ENCODE peak calls at places on chromosome 5, in seven cellular contexts. One of them, this sample, is unnamed.

GRCh38 chr5:150441813-150442698 is 7.5 kb downstream of the RPS14 start:
- DNase-seq in endodermal cell: peak
- DNase-seq in effector memory CD4-positive, alpha-beta T cell: no peak
- DNase-seq in heart left ventricle: no peak
- DNase-seq in neuronal stem cell: no peak
- DNase-seq in CD4-positive, alpha-beta memory T cell: no peak
- DNase-seq in naive thymus-derived CD4-positive, alpha-beta T cell: no peak
- DNase-seq in this sample: no peak

GRCh38 chr5:141431286-141431685 is 979 bp downstream of the PCDHGA12 start:
- DNase-seq in endodermal cell: no peak
- DNase-seq in effector memory CD4-positive, alpha-beta T cell: no peak
- DNase-seq in heart left ventricle: no peak
- DNase-seq in neuronal stem cell: no peak
- DNase-seq in CD4-positive, alpha-beta memory T cell: no peak
- DNase-seq in naive thymus-derived CD4-positive, alpha-beta T cell: no peak
- DNase-seq in this sample: no peak

GRCh38 chr5:111535879-111536549 is 23.7 kb upstream of the STARD4 start:
- DNase-seq in endodermal cell: no peak
- DNase-seq in effector memory CD4-positive, alpha-beta T cell: no peak
- DNase-seq in heart left ventricle: no peak
- DNase-seq in neuronal stem cell: no peak
- DNase-seq in CD4-positive, alpha-beta memory T cell: no peak
- DNase-seq in naive thymus-derived CD4-positive, alpha-beta T cell: no peak
- DNase-seq in this sample: no peak

GRCh38 chr5:134100283-134101011 is 14.0 kb upstream of the TCF7 start:
- DNase-seq in endodermal cell: peak
- DNase-seq in effector memory CD4-positive, alpha-beta T cell: peak
- DNase-seq in heart left ventricle: no peak
- DNase-seq in neuronal stem cell: no peak
- DNase-seq in CD4-positive, alpha-beta memory T cell: peak
- DNase-seq in naive thymus-derived CD4-positive, alpha-beta T cell: peak
- DNase-seq in this sample: peak

GRCh38 chr5:107966216-107966615 is 295.5 kb upstream of the EFNA5 start:
- DNase-seq in endodermal cell: no peak
- DNase-seq in effector memory CD4-positive, alpha-beta T cell: no peak
- DNase-seq in heart left ventricle: no peak
- DNase-seq in neuronal stem cell: no peak
- DNase-seq in CD4-positive, alpha-beta memory T cell: no peak
- DNase-seq in naive thymus-derived CD4-positive, alpha-beta T cell: no peak
- DNase-seq in this sample: no peak

GRCh38 chr5:34523382-34523716 is 132.8 kb upstream of the RAI14 start:
- DNase-seq in endodermal cell: no peak
- DNase-seq in effector memory CD4-positive, alpha-beta T cell: no peak
- DNase-seq in heart left ventricle: no peak
- DNase-seq in neuronal stem cell: no peak
- DNase-seq in CD4-positive, alpha-beta memory T cell: no peak
- DNase-seq in naive thymus-derived CD4-positive, alpha-beta T cell: no peak
- DNase-seq in this sample: no peak

GRCh38 chr5:1513326-1514026 is 10.3 kb downstream of the LPCAT1 start:
- DNase-seq in endodermal cell: no peak
- DNase-seq in effector memory CD4-positive, alpha-beta T cell: no peak
- DNase-seq in heart left ventricle: no peak
- DNase-seq in neuronal stem cell: no peak
- DNase-seq in CD4-positive, alpha-beta memory T cell: no peak
- DNase-seq in naive thymus-derived CD4-positive, alpha-beta T cell: no peak
- DNase-seq in this sample: peak

GRCh38 chr5:160693831-160694473 is 158.1 kb downstream of the ATP10B start:
- DNase-seq in endodermal cell: peak
- DNase-seq in effector memory CD4-positive, alpha-beta T cell: no peak
- DNase-seq in heart left ventricle: no peak
- DNase-seq in neuronal stem cell: no peak
- DNase-seq in CD4-positive, alpha-beta memory T cell: no peak
- DNase-seq in naive thymus-derived CD4-positive, alpha-beta T cell: no peak
- DNase-seq in this sample: no peak

GRCh38 chr5:145858929-145859328 is 13.9 kb downstream of the GRXCR2 start:
- DNase-seq in endodermal cell: no peak
- DNase-seq in effector memory CD4-positive, alpha-beta T cell: no peak
- DNase-seq in heart left ventricle: no peak
- DNase-seq in neuronal stem cell: no peak
- DNase-seq in CD4-positive, alpha-beta memory T cell: no peak
- DNase-seq in naive thymus-derived CD4-positive, alpha-beta T cell: no peak
- DNase-seq in this sample: no peak

GRCh38 chr5:13731229-13731628 is 213.3 kb downstream of the DNAH5 start:
- DNase-seq in endodermal cell: no peak
- DNase-seq in effector memory CD4-positive, alpha-beta T cell: no peak
- DNase-seq in heart left ventricle: no peak
- DNase-seq in neuronal stem cell: no peak
- DNase-seq in CD4-positive, alpha-beta memory T cell: no peak
- DNase-seq in naive thymus-derived CD4-positive, alpha-beta T cell: no peak
- DNase-seq in this sample: no peak

GRCh38 chr5:139678283-139678613 is 30.1 kb downstream of the CXXC5 start:
- DNase-seq in endodermal cell: no peak
- DNase-seq in effector memory CD4-positive, alpha-beta T cell: no peak
- DNase-seq in heart left ventricle: no peak
- DNase-seq in neuronal stem cell: no peak
- DNase-seq in CD4-positive, alpha-beta memory T cell: no peak
- DNase-seq in naive thymus-derived CD4-positive, alpha-beta T cell: no peak
- DNase-seq in this sample: no peak

GRCh38 chr5:140633081-140633471 is at the start of gene CD14:
- DNase-seq in endodermal cell: no peak
- DNase-seq in effector memory CD4-positive, alpha-beta T cell: no peak
- DNase-seq in heart left ventricle: peak
- DNase-seq in neuronal stem cell: no peak
- DNase-seq in CD4-positive, alpha-beta memory T cell: peak
- DNase-seq in naive thymus-derived CD4-positive, alpha-beta T cell: no peak
- DNase-seq in this sample: peak

GRCh38 chr5:128327973-128328372 is 210.1 kb downstream of the FBN2 start:
- DNase-seq in endodermal cell: no peak
- DNase-seq in effector memory CD4-positive, alpha-beta T cell: no peak
- DNase-seq in heart left ventricle: no peak
- DNase-seq in neuronal stem cell: no peak
- DNase-seq in CD4-positive, alpha-beta memory T cell: no peak
- DNase-seq in naive thymus-derived CD4-positive, alpha-beta T cell: no peak
- DNase-seq in this sample: no peak

GRCh38 chr5:128329542-128329941 is 208.5 kb downstream of the FBN2 start:
- DNase-seq in endodermal cell: no peak
- DNase-seq in effector memory CD4-positive, alpha-beta T cell: no peak
- DNase-seq in heart left ventricle: no peak
- DNase-seq in neuronal stem cell: no peak
- DNase-seq in CD4-positive, alpha-beta memory T cell: no peak
- DNase-seq in naive thymus-derived CD4-positive, alpha-beta T cell: no peak
- DNase-seq in this sample: no peak

GRCh38 chr5:128334010-128334716 is 203.9 kb downstream of the FBN2 start:
- DNase-seq in endodermal cell: no peak
- DNase-seq in effector memory CD4-positive, alpha-beta T cell: no peak
- DNase-seq in heart left ventricle: no peak
- DNase-seq in neuronal stem cell: no peak
- DNase-seq in CD4-positive, alpha-beta memory T cell: no peak
- DNase-seq in naive thymus-derived CD4-positive, alpha-beta T cell: no peak
- DNase-seq in this sample: no peak

GRCh38 chr5:128328479-128328878 is 209.6 kb downstream of the FBN2 start:
- DNase-seq in endodermal cell: no peak
- DNase-seq in effector memory CD4-positive, alpha-beta T cell: no peak
- DNase-seq in heart left ventricle: no peak
- DNase-seq in neuronal stem cell: no peak
- DNase-seq in CD4-positive, alpha-beta memory T cell: no peak
- DNase-seq in naive thymus-derived CD4-positive, alpha-beta T cell: no peak
- DNase-seq in this sample: no peak

GRCh38 chr5:128331261-128331660 is 206.8 kb downstream of the FBN2 start:
- DNase-seq in endodermal cell: no peak
- DNase-seq in effector memory CD4-positive, alpha-beta T cell: no peak
- DNase-seq in heart left ventricle: no peak
- DNase-seq in neuronal stem cell: no peak
- DNase-seq in CD4-positive, alpha-beta memory T cell: no peak
- DNase-seq in naive thymus-derived CD4-positive, alpha-beta T cell: no peak
- DNase-seq in this sample: no peak
- H3K27ac ChIP-seq in endodermal cell: no peak
- H3K27ac ChIP-seq in effector memory CD4-positive, alpha-beta T cell: no peak
- H3K27ac ChIP-seq in heart left ventricle: no peak
- H3K27ac ChIP-seq in neuronal stem cell: no peak
- H3K27ac ChIP-seq in CD4-positive, alpha-beta memory T cell: no peak
- H3K27ac ChIP-seq in naive thymus-derived CD4-positive, alpha-beta T cell: no peak
- H3K27ac ChIP-seq in this sample: no peak

DNA sequence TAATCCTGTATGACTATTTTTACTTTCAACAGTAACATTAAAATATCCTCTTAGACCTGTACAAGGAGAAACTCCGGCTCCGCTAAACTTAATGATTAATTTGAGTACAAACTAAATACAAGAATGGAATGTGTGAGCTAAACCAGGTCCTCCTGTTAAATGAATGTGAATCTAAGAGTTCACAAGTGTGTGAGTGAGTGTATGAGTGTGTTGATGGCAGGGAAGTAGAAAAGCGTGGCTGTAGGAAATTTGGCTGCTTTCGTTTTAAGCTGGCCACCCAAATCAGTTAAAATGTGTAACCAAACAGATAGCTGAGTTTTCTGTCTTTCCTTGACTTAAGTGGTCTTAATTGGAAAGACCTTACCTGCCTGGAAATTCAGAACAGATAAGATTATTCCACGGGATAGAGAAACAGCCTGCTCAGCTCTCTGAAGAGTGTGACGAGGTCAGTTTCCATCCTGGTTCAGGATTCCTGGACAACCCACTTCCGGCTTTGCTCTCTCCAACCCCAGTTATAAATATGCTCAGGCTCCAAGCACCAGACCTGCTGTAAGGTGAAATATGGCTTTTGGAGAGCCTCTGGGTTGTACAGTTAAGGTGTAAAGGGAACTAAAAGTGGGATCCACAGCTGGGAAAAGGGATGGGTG is 908.6 kb upstream of the EDIL3 start:
- DNase-seq in endodermal cell: no peak
- DNase-seq in effector memory CD4-positive, alpha-beta T cell: no peak
- DNase-seq in heart left ventricle: no peak
- DNase-seq in neuronal stem cell: no peak
- DNase-seq in CD4-positive, alpha-beta memory T cell: no peak
- DNase-seq in naive thymus-derived CD4-positive, alpha-beta T cell: no peak
- DNase-seq in this sample: peak
- H3K27ac ChIP-seq in endodermal cell: no peak
- H3K27ac ChIP-seq in effector memory CD4-positive, alpha-beta T cell: no peak
- H3K27ac ChIP-seq in heart left ventricle: no peak
- H3K27ac ChIP-seq in neuronal stem cell: no peak
- H3K27ac ChIP-seq in CD4-positive, alpha-beta memory T cell: no peak
- H3K27ac ChIP-seq in naive thymus-derived CD4-positive, alpha-beta T cell: no peak
- H3K27ac ChIP-seq in this sample: no peak

DNA sequence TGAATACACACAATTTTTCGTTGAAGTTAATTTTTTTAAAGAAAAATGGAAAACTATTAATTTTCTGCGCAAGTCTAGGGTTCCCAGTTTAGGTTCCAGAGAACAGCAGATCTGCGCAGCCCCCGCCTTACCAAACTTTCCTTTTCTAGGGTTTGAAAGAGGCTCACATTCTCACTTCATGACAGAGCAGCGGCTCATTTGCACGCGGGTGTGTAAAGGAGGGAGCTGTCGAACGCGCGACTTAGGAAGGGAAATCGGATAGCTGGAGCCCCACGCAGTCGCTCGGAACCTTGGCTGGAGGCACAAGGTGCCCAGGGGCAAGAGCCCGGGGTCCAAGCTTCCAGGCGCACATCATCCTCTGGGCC is 198.9 kb downstream of the MEF2C start:
- DNase-seq in endodermal cell: no peak
- DNase-seq in effector memory CD4-positive, alpha-beta T cell: no peak
- DNase-seq in heart left ventricle: no peak
- DNase-seq in neuronal stem cell: no peak
- DNase-seq in CD4-positive, alpha-beta memory T cell: no peak
- DNase-seq in naive thymus-derived CD4-positive, alpha-beta T cell: no peak
- DNase-seq in this sample: no peak
- H3K27ac ChIP-seq in endodermal cell: peak
- H3K27ac ChIP-seq in effector memory CD4-positive, alpha-beta T cell: no peak
- H3K27ac ChIP-seq in heart left ventricle: no peak
- H3K27ac ChIP-seq in neuronal stem cell: no peak
- H3K27ac ChIP-seq in CD4-positive, alpha-beta memory T cell: no peak
- H3K27ac ChIP-seq in naive thymus-derived CD4-positive, alpha-beta T cell: no peak
- H3K27ac ChIP-seq in this sample: no peak

DNA sequence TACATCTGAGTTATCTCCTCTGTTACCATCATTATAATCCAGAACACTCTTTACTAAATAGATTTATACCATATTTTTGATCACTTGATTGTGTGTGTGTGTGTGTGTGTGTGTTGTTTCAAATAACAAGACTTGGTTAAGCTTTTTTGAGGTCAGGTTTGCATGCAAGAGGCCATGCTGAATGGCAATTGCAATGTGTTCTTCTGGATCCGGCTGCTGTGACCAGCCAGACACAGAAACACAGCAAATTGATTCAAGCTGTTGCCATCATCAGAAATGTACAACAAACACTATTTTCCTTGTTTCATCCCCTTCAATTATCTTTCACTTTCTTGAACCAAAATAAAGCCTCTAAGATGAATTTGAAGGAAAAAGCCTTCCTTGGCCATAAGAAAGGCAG is 54.0 kb downstream of the DPYSL3 start:
- DNase-seq in endodermal cell: no peak
- DNase-seq in effector memory CD4-positive, alpha-beta T cell: no peak
- DNase-seq in heart left ventricle: no peak
- DNase-seq in neuronal stem cell: no peak
- DNase-seq in CD4-positive, alpha-beta memory T cell: no peak
- DNase-seq in naive thymus-derived CD4-positive, alpha-beta T cell: no peak
- DNase-seq in this sample: no peak
- H3K27ac ChIP-seq in endodermal cell: peak
- H3K27ac ChIP-seq in effector memory CD4-positive, alpha-beta T cell: no peak
- H3K27ac ChIP-seq in heart left ventricle: no peak
- H3K27ac ChIP-seq in neuronal stem cell: peak
- H3K27ac ChIP-seq in CD4-positive, alpha-beta memory T cell: no peak
- H3K27ac ChIP-seq in naive thymus-derived CD4-positive, alpha-beta T cell: no peak
- H3K27ac ChIP-seq in this sample: no peak

DNA sequence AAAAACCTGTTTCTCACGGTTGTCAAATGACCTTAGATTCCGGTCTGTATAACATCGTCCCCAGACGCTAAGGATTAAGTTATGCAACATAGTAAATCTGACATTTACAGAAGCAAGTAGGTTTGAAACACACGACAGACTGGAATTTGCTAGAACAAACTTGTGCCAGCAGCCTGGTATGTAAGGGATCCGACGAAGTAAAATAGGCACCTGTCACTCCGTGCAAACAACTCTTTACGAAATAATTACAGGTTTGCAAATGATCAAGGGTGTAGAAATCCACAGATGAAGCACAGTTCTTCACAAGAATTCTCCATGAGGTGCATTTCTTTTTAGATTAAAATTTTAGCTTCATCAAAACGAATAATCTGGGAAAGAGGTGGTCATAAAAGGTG is 519 bp downstream of the MOCS2 start:
- DNase-seq in endodermal cell: no peak
- DNase-seq in effector memory CD4-positive, alpha-beta T cell: no peak
- DNase-seq in heart left ventricle: no peak
- DNase-seq in neuronal stem cell: peak
- DNase-seq in CD4-positive, alpha-beta memory T cell: no peak
- DNase-seq in naive thymus-derived CD4-positive, alpha-beta T cell: no peak
- DNase-seq in this sample: no peak
- H3K27ac ChIP-seq in endodermal cell: no peak
- H3K27ac ChIP-seq in effector memory CD4-positive, alpha-beta T cell: peak
- H3K27ac ChIP-seq in heart left ventricle: peak
- H3K27ac ChIP-seq in neuronal stem cell: no peak
- H3K27ac ChIP-seq in CD4-positive, alpha-beta memory T cell: peak
- H3K27ac ChIP-seq in naive thymus-derived CD4-positive, alpha-beta T cell: peak
- H3K27ac ChIP-seq in this sample: no peak

This sample was measured in right cardiac atrium.